ENCODE peak calls at places on chromosomes 1 and 21, in seven cellular contexts. W is GM13977; F is GM18507; H is CD4-positive, alpha-beta memory T cell; E is colonic mucosa; I is HCT116; Z is NCI-H1105. X is an unnamed sample.

GRCh38 chr1:195745170-195746009 is 862.9 kb downstream of the KCNT2 start:
- DNase-seq in W (no peak), F (no peak), H (no peak), E (no peak), I (no peak), Z (peak; percentile 80), X (no peak)

GRCh38 chr1:157117527-157118057 is 18.0 kb upstream of the ETV3L start:
- DNase-seq in W (peak; percentile 60), F (no peak), H (no peak), E (no peak), I (no peak), Z (no peak), X (peak; percentile 59)

GRCh38 chr1:160628799-160629263 is 18.0 kb downstream of the SLAMF1 start:
- DNase-seq in W (no peak), F (no peak), H (peak; percentile 75), E (no peak), I (no peak), Z (no peak), X (no peak)

GRCh38 chr1:204685236-204686006 is at the start of gene LRRN2:
- DNase-seq in W (no peak), F (no peak), H (peak; percentile 37), E (peak; percentile 69), I (no peak), Z (peak; percentile 37), X (no peak)

GRCh38 chr1:185824106-185824505 is 89.9 kb downstream of the HMCN1 start:
- DNase-seq in W (no peak), F (no peak), H (no peak), E (no peak), I (no peak), Z (no peak), X (no peak)

GRCh38 chr1:110235839-110236682 is 25.9 kb downstream of the KCNC4 start:
- DNase-seq in W (no peak), F (no peak), H (no peak), E (no peak), I (peak; percentile 39), Z (no peak), X (no peak)

GRCh38 chr1:162357681-162358266 is 18.9 kb downstream of the SPATA46 start:
- DNase-seq in W (no peak), F (no peak), H (no peak), E (peak; percentile 57), I (peak; percentile 18), Z (no peak), X (peak; percentile 60)

GRCh38 chr1:19260211-19261138 is 8.9 kb downstream of the MRTO4 start:
- DNase-seq in W (no peak), F (no peak), H (no peak), E (peak; percentile 58), I (no peak), Z (no peak), X (no peak)

GRCh38 chr21:29208666-29209059 is 78.2 kb downstream of the MAP3K7CL start:
- DNase-seq in W (no peak), F (no peak), H (no peak), E (no peak), I (no peak), Z (no peak), X (no peak)

GRCh38 chr1:3068400-3069361 is at the start of gene PRDM16:
- DNase-seq in W (no peak), F (no peak), H (no peak), E (peak; percentile 26), I (peak; percentile 50), Z (peak; percentile 22), X (no peak)

GRCh38 chr1:23742670-23743286 is 493 bp upstream of the ELOA start:
- DNase-seq in W (no peak), F (no peak), H (no peak), E (peak; percentile 37), I (no peak), Z (no peak), X (no peak)

GRCh38 chr1:1246601-1247340 is at the start of gene C1QTNF12:
- DNase-seq in W (no peak), F (no peak), H (peak; percentile 21), E (no peak), I (no peak), Z (no peak), X (no peak)

GRCh38 chr1:6118415-6118814 is 61.7 kb downstream of the CHD5 start:
- DNase-seq in W (no peak), F (no peak), H (no peak), E (no peak), I (no peak), Z (no peak), X (no peak)

GRCh38 chr1:61873581-61873980 is 131.3 kb downstream of the PATJ start:
- DNase-seq in W (no peak), F (no peak), H (no peak), E (no peak), I (no peak), Z (no peak), X (no peak)